ENCODE peak calls at places on chromosomes 4 and X, in four cellular contexts. One of them, this sample, is unnamed.

GRCh38 chr4:184787766-184788503 is 37.8 kb downstream of the ACSL1 start:
- DNase-seq in right lobe of liver: no peak
- DNase-seq in AG04450: no peak
- DNase-seq in mesothelial cell of epicardium: no peak
- DNase-seq in this sample: no peak

GRCh38 chrX:107549504-107549903 is 78.8 kb upstream of the PRPS1 start:
- DNase-seq in mesothelial cell of epicardium: no peak
- DNase-seq in right lobe of liver: no peak
- DNase-seq in AG04450: no peak
- DNase-seq in this sample: no peak

GRCh38 chr4:150173854-150174398 is 95.7 kb downstream of the DCLK2 start:
- DNase-seq in right lobe of liver: no peak
- DNase-seq in mesothelial cell of epicardium: no peak
- DNase-seq in AG04450: no peak
- DNase-seq in this sample: no peak

GRCh38 chr4:1052231-1052671 is 40.8 kb downstream of the FGFRL1 start:
- DNase-seq in right lobe of liver: no peak
- DNase-seq in mesothelial cell of epicardium: no peak
- DNase-seq in AG04450: no peak
- DNase-seq in this sample: no peak

GRCh38 chrX:153924149-153924861 is 1.8 kb downstream of the ARHGAP4 start:
- DNase-seq in right lobe of liver: no peak
- DNase-seq in mesothelial cell of epicardium: no peak
- DNase-seq in AG04450: no peak
- DNase-seq in this sample: no peak

GRCh38 chrX:15914486-15914885 is 59.9 kb upstream of the AP1S2 start:
- DNase-seq in AG04450: no peak
- DNase-seq in right lobe of liver: no peak
- DNase-seq in mesothelial cell of epicardium: no peak
- DNase-seq in this sample: no peak

GRCh38 chr4:34649716-34650115 is 1594.6 kb downstream of the ARAP2 start:
- DNase-seq in right lobe of liver: no peak
- DNase-seq in AG04450: no peak
- DNase-seq in mesothelial cell of epicardium: no peak
- DNase-seq in this sample: no peak

GRCh38 chr4:96052827-96053226 is 212.9 kb downstream of the PDHA2 start:
- DNase-seq in right lobe of liver: no peak
- DNase-seq in mesothelial cell of epicardium: no peak
- DNase-seq in AG04450: no peak
- DNase-seq in this sample: no peak

GRCh38 chrX:136823175-136823574 is 42.4 kb upstream of the ARHGEF6 start:
- DNase-seq in AG04450: no peak
- DNase-seq in right lobe of liver: no peak
- DNase-seq in mesothelial cell of epicardium: no peak
- DNase-seq in this sample: no peak

GRCh38 chr4:184503869-184504300 is 29.5 kb upstream of the IRF2 start:
- DNase-seq in right lobe of liver: no peak
- DNase-seq in AG04450: no peak
- DNase-seq in mesothelial cell of epicardium: no peak
- DNase-seq in this sample: no peak

GRCh38 chrX:45517090-45517973 is 316.7 kb upstream of the DIPK2B start:
- DNase-seq in mesothelial cell of epicardium: no peak
- DNase-seq in right lobe of liver: no peak
- DNase-seq in AG04450: peak; percentile 42
- DNase-seq in this sample: no peak

GRCh38 chr4:8911311-8912088 is 39.9 kb upstream of the HMX1 start:
- DNase-seq in mesothelial cell of epicardium: peak; percentile 36
- DNase-seq in right lobe of liver: peak; percentile 51
- DNase-seq in AG04450: no peak
- DNase-seq in this sample: peak; percentile 78

GRCh38 chr4:41145571-41146078 is 68.7 kb downstream of the APBB2 start:
- DNase-seq in right lobe of liver: no peak
- DNase-seq in AG04450: no peak
- DNase-seq in mesothelial cell of epicardium: no peak
- DNase-seq in this sample: no peak

GRCh38 chrX:122982521-122982920 is 201.6 kb upstream of the GRIA3 start:
- DNase-seq in AG04450: no peak
- DNase-seq in right lobe of liver: no peak
- DNase-seq in mesothelial cell of epicardium: no peak
- DNase-seq in this sample: no peak

GRCh38 chr4:121861427-121861826 is 8.8 kb downstream of the BBS7 start:
- DNase-seq in AG04450: no peak
- DNase-seq in mesothelial cell of epicardium: no peak
- DNase-seq in right lobe of liver: no peak
- DNase-seq in this sample: no peak

GRCh38 chr4:96525901-96526300 is 686.0 kb downstream of the PDHA2 start:
- DNase-seq in AG04450: no peak
- DNase-seq in mesothelial cell of epicardium: no peak
- DNase-seq in right lobe of liver: no peak
- DNase-seq in this sample: no peak

GRCh38 chr4:114132830-114133229 is 153.4 kb upstream of the ARSJ start:
- DNase-seq in AG04450: no peak
- DNase-seq in mesothelial cell of epicardium: no peak
- DNase-seq in right lobe of liver: no peak
- DNase-seq in this sample: no peak

GRCh38 chr4:113760852-113761681 is 471 bp downstream of the CAMK2D start:
- DNase-seq in AG04450: no peak
- DNase-seq in right lobe of liver: peak; percentile 89
- DNase-seq in mesothelial cell of epicardium: no peak
- DNase-seq in this sample: peak; percentile 93

GRCh38 chr4:185215261-185215660 is 5.9 kb downstream of the SNX25 start:
- DNase-seq in mesothelial cell of epicardium: no peak
- DNase-seq in AG04450: no peak
- DNase-seq in right lobe of liver: no peak
- DNase-seq in this sample: no peak

GRCh38 chr4:23750125-23750524 is 139.7 kb downstream of the PPARGC1A start:
- DNase-seq in right lobe of liver: no peak
- DNase-seq in mesothelial cell of epicardium: no peak
- DNase-seq in AG04450: no peak
- DNase-seq in this sample: no peak

GRCh38 chrX:39905475-39905889 is 192.3 kb downstream of the BCOR start:
- DNase-seq in AG04450: no peak
- DNase-seq in right lobe of liver: peak; percentile 64
- DNase-seq in mesothelial cell of epicardium: no peak
- DNase-seq in this sample: peak; percentile 22

GRCh38 chrX:132433001-132433400 is 55.8 kb downstream of the MBNL3 start:
- DNase-seq in right lobe of liver: no peak
- DNase-seq in mesothelial cell of epicardium: no peak
- DNase-seq in AG04450: no peak
- DNase-seq in this sample: no peak

GRCh38 chrX:37000140-37000539 is 8.0 kb upstream of the FAM47C start:
- DNase-seq in mesothelial cell of epicardium: no peak
- DNase-seq in right lobe of liver: no peak
- DNase-seq in AG04450: no peak
- DNase-seq in this sample: no peak

GRCh38 chrX:72020204-72020603 is 109.6 kb downstream of the NHSL2 start:
- DNase-seq in mesothelial cell of epicardium: no peak
- DNase-seq in right lobe of liver: no peak
- DNase-seq in AG04450: no peak
- DNase-seq in this sample: no peak

GRCh38 chrX:97524340-97524739 is 640.6 kb downstream of the RPA4 start:
- DNase-seq in mesothelial cell of epicardium: no peak
- DNase-seq in right lobe of liver: no peak
- DNase-seq in AG04450: no peak
- DNase-seq in this sample: no peak

GRCh38 chrX:129717902-129718301 is 20.9 kb upstream of the XPNPEP2 start:
- DNase-seq in right lobe of liver: no peak
- DNase-seq in mesothelial cell of epicardium: no peak
- DNase-seq in AG04450: no peak
- DNase-seq in this sample: no peak

GRCh38 chrX:100635040-100635439 is 1.6 kb downstream of the TSPAN6 start:
- DNase-seq in AG04450: no peak
- DNase-seq in right lobe of liver: no peak
- DNase-seq in mesothelial cell of epicardium: no peak
- DNase-seq in this sample: no peak

GRCh38 chrX:100642296-100642695 is 1.7 kb upstream of the SRPX2 start:
- DNase-seq in right lobe of liver: no peak
- DNase-seq in mesothelial cell of epicardium: no peak
- DNase-seq in AG04450: no peak
- DNase-seq in this sample: no peak

GRCh38 chrX:100635989-100636320 is 651 bp downstream of the TSPAN6 start:
- DNase-seq in AG04450: no peak
- DNase-seq in right lobe of liver: no peak
- DNase-seq in mesothelial cell of epicardium: no peak
- DNase-seq in this sample: no peak

GRCh38 chrX:100636321-100636991 is at the start of gene TSPAN6:
- DNase-seq in AG04450: peak; percentile 57
- DNase-seq in right lobe of liver: peak; percentile 77
- DNase-seq in mesothelial cell of epicardium: peak; percentile 84
- DNase-seq in this sample: no peak
- TF ChIP-seq CTCF in AG04450: peak; percentile 60
- TF ChIP-seq CTCF in right lobe of liver: peak; percentile 31
- TF ChIP-seq CTCF in mesothelial cell of epicardium: peak; percentile 55
- TF ChIP-seq CTCF in this sample: peak; percentile 83

GRCh38 chr4:27861381-27861787 is 1000.7 kb downstream of the STIM2 start:
- DNase-seq in mesothelial cell of epicardium: no peak
- DNase-seq in right lobe of liver: peak; percentile 55
- DNase-seq in AG04450: no peak
- DNase-seq in this sample: no peak
- TF ChIP-seq CTCF in mesothelial cell of epicardium: no peak
- TF ChIP-seq CTCF in right lobe of liver: peak; percentile 69
- TF ChIP-seq CTCF in AG04450: peak; percentile 58
- TF ChIP-seq CTCF in this sample: peak; percentile 89

GRCh38 chr4:108157655-108158054 is 11.1 kb downstream of the LEF1 start:
- DNase-seq in right lobe of liver: no peak
- DNase-seq in AG04450: no peak
- DNase-seq in mesothelial cell of epicardium: no peak
- DNase-seq in this sample: no peak
- TF ChIP-seq CTCF in right lobe of liver: no peak
- TF ChIP-seq CTCF in AG04450: no peak
- TF ChIP-seq CTCF in mesothelial cell of epicardium: no peak
- TF ChIP-seq CTCF in this sample: no peak

DNA sequence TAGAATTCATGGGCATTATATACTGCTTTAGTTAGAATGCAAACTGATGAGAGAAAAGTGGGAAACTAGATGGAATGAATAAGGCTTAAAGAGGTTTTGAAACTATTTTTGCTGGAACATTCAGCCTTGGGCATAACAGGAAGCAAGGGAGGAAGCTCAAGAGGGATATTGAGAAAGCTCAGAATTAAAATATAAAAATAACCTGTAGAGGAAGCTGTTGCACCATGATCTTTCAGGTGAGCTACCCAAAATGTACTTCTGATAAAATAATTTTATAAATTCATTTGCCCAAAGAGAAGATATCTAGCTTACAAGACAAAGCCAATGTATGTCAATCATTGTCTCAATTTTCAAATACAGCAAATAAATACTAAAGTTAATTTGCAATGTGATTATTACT is 11.3 kb downstream of the GC start:
- DNase-seq in AG04450: no peak
- DNase-seq in right lobe of liver: no peak
- DNase-seq in mesothelial cell of epicardium: no peak
- DNase-seq in this sample: no peak
- TF ChIP-seq CTCF in AG04450: no peak
- TF ChIP-seq CTCF in right lobe of liver: peak; percentile 38
- TF ChIP-seq CTCF in mesothelial cell of epicardium: no peak
- TF ChIP-seq CTCF in this sample: no peak

GRCh38 chr4:40055379-40055872 is 1.2 kb upstream of the N4BP2 start:
- DNase-seq in AG04450: no peak
- DNase-seq in right lobe of liver: no peak
- DNase-seq in mesothelial cell of epicardium: no peak
- DNase-seq in this sample: no peak
- TF ChIP-seq CTCF in AG04450: no peak
- TF ChIP-seq CTCF in right lobe of liver: no peak
- TF ChIP-seq CTCF in mesothelial cell of epicardium: no peak
- TF ChIP-seq CTCF in this sample: no peak

GRCh38 chr4:173937871-173938270 is 345.6 kb downstream of the FBXO8 start:
- DNase-seq in mesothelial cell of epicardium: no peak
- DNase-seq in AG04450: no peak
- DNase-seq in right lobe of liver: no peak
- DNase-seq in this sample: no peak
- TF ChIP-seq CTCF in mesothelial cell of epicardium: no peak
- TF ChIP-seq CTCF in AG04450: no peak
- TF ChIP-seq CTCF in right lobe of liver: no peak
- TF ChIP-seq CTCF in this sample: no peak

GRCh38 chr4:55397024-55397520 is 1.3 kb downstream of the TMEM165 start:
- DNase-seq in AG04450: no peak
- DNase-seq in mesothelial cell of epicardium: no peak
- DNase-seq in right lobe of liver: no peak
- DNase-seq in this sample: no peak

GRCh38 chr4:55395529-55396304 is at the start of gene TMEM165:
- DNase-seq in mesothelial cell of epicardium: peak; percentile 93
- DNase-seq in AG04450: peak; percentile 46
- DNase-seq in right lobe of liver: peak; percentile 97
- DNase-seq in this sample: peak; percentile 95

GRCh38 chr4:55393461-55394320 is 2.1 kb upstream of the TMEM165 start:
- DNase-seq in AG04450: peak; percentile 46
- DNase-seq in right lobe of liver: no peak
- DNase-seq in mesothelial cell of epicardium: no peak
- DNase-seq in this sample: no peak

GRCh38 chr4:55396305-55397023 is 707 bp downstream of the TMEM165 start:
- DNase-seq in right lobe of liver: peak; percentile 75
- DNase-seq in AG04450: no peak
- DNase-seq in mesothelial cell of epicardium: peak; percentile 70
- DNase-seq in this sample: no peak

GRCh38 chr4:55395218-55395528 is 584 bp upstream of the TMEM165 start:
- DNase-seq in mesothelial cell of epicardium: no peak
- DNase-seq in right lobe of liver: no peak
- DNase-seq in AG04450: no peak
- DNase-seq in this sample: no peak
- TF ChIP-seq CTCF in mesothelial cell of epicardium: no peak
- TF ChIP-seq CTCF in right lobe of liver: no peak
- TF ChIP-seq CTCF in AG04450: peak; percentile 19
- TF ChIP-seq CTCF in this sample: peak; percentile 56

DNA sequence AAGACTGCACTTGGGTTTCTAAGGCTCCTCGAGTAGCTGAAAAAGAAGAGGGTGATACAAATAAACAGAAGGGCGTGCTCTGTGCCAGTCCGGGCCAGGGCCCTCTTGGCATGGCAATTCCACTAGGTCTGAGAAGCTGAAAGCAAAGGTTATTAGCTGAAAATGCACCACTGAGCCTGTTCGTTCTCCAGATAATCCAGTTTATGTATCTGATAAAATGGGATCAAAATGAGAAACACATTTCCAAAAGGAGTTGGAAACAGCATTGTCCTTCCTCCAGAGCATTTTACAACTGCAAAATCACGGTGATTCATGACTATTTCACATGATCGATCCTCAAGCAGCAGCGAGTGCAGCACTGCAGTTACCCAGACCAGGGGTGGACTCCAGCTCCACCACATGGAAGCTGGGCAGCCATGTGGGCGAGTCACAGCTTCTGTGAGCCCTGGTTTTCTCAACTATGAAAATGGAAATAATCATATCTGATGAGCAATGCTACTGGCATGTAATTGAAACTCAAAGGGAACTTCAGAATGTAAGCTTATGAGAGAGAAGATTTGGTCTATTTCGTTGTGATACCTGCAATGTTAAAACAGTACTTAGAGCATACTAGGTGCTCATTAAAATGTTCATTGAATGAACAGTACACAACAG is 78.7 kb upstream of the MSX1 start:
- DNase-seq in right lobe of liver: no peak
- DNase-seq in mesothelial cell of epicardium: no peak
- DNase-seq in AG04450: peak; percentile 27
- DNase-seq in this sample: no peak
- TF ChIP-seq CTCF in right lobe of liver: no peak
- TF ChIP-seq CTCF in mesothelial cell of epicardium: no peak
- TF ChIP-seq CTCF in AG04450: peak; percentile 14
- TF ChIP-seq CTCF in this sample: peak; percentile 53

GRCh38 chr4:151692821-151693504 is 67.8 kb downstream of the GATB start:
- DNase-seq in mesothelial cell of epicardium: no peak
- DNase-seq in AG04450: no peak
- DNase-seq in right lobe of liver: no peak
- DNase-seq in this sample: no peak
- TF ChIP-seq CTCF in mesothelial cell of epicardium: no peak
- TF ChIP-seq CTCF in AG04450: no peak
- TF ChIP-seq CTCF in right lobe of liver: no peak
- TF ChIP-seq CTCF in this sample: no peak

GRCh38 chr4:61248705-61249104 is 48.6 kb downstream of the ADGRL3 start:
- DNase-seq in mesothelial cell of epicardium: no peak
- DNase-seq in right lobe of liver: no peak
- DNase-seq in AG04450: no peak
- DNase-seq in this sample: no peak
- TF ChIP-seq CTCF in mesothelial cell of epicardium: no peak
- TF ChIP-seq CTCF in right lobe of liver: no peak
- TF ChIP-seq CTCF in AG04450: no peak
- TF ChIP-seq CTCF in this sample: no peak

This sample was measured in chondrocyte.